ENCODE peak calls at places on chromosome 6, in seven cellular contexts. One of them, this sample, is unnamed.

GRCh38 chr6:56552212-56553130 is 90.2 kb downstream of the DST start:
- DNase-seq in endothelial cell of umbilical vein: no peak
- DNase-seq in tibial artery: no peak
- DNase-seq in left ventricle myocardium inferior: no peak
- DNase-seq in spleen: no peak
- DNase-seq in H9: no peak
- DNase-seq in psoas muscle: no peak
- DNase-seq in this sample: no peak

GRCh38 chr6:63516186-63516944 is 55.9 kb upstream of the LOC128125822 start:
- DNase-seq in endothelial cell of umbilical vein: no peak
- DNase-seq in left ventricle myocardium inferior: no peak
- DNase-seq in spleen: no peak
- DNase-seq in psoas muscle: no peak
- DNase-seq in H9: no peak
- DNase-seq in tibial artery: no peak
- DNase-seq in this sample: no peak

GRCh38 chr6:99344289-99344688 is 5.2 kb downstream of the FAXC start:
- DNase-seq in H9: no peak
- DNase-seq in psoas muscle: no peak
- DNase-seq in endothelial cell of umbilical vein: no peak
- DNase-seq in spleen: no peak
- DNase-seq in tibial artery: no peak
- DNase-seq in left ventricle myocardium inferior: no peak
- DNase-seq in this sample: no peak

GRCh38 chr6:25172819-25173218 is 106.4 kb upstream of the CARMIL1 start:
- DNase-seq in spleen: no peak
- DNase-seq in endothelial cell of umbilical vein: no peak
- DNase-seq in tibial artery: no peak
- DNase-seq in H9: no peak
- DNase-seq in left ventricle myocardium inferior: no peak
- DNase-seq in psoas muscle: no peak
- DNase-seq in this sample: peak; percentile 69

GRCh38 chr6:73722318-73723060 is 26.5 kb downstream of the CD109 start:
- DNase-seq in endothelial cell of umbilical vein: peak; percentile 91
- DNase-seq in psoas muscle: no peak
- DNase-seq in tibial artery: no peak
- DNase-seq in left ventricle myocardium inferior: no peak
- DNase-seq in H9: no peak
- DNase-seq in spleen: no peak
- DNase-seq in this sample: no peak

GRCh38 chr6:102749210-102749971 is 1355.9 kb downstream of the GRIK2 start:
- DNase-seq in left ventricle myocardium inferior: no peak
- DNase-seq in spleen: no peak
- DNase-seq in endothelial cell of umbilical vein: no peak
- DNase-seq in tibial artery: no peak
- DNase-seq in psoas muscle: no peak
- DNase-seq in H9: no peak
- DNase-seq in this sample: no peak

GRCh38 chr6:157921685-157922367 is 59.8 kb upstream of the SYNJ2 start:
- DNase-seq in endothelial cell of umbilical vein: no peak
- DNase-seq in left ventricle myocardium inferior: no peak
- DNase-seq in tibial artery: no peak
- DNase-seq in spleen: no peak
- DNase-seq in H9: no peak
- DNase-seq in psoas muscle: peak; percentile 31
- DNase-seq in this sample: no peak

GRCh38 chr6:133787859-133788505 is 100.9 kb upstream of the TCF21 start:
- DNase-seq in left ventricle myocardium inferior: no peak
- DNase-seq in tibial artery: no peak
- DNase-seq in spleen: no peak
- DNase-seq in H9: no peak
- DNase-seq in psoas muscle: no peak
- DNase-seq in endothelial cell of umbilical vein: no peak
- DNase-seq in this sample: no peak

GRCh38 chr6:84777888-84778287 is 13.5 kb upstream of the TBX18 start:
- DNase-seq in H9: no peak
- DNase-seq in spleen: no peak
- DNase-seq in tibial artery: no peak
- DNase-seq in endothelial cell of umbilical vein: no peak
- DNase-seq in psoas muscle: no peak
- DNase-seq in left ventricle myocardium inferior: no peak
- DNase-seq in this sample: no peak

GRCh38 chr6:157056275-157056674 is 267.0 kb downstream of the TMEM242 start:
- DNase-seq in spleen: no peak
- DNase-seq in endothelial cell of umbilical vein: no peak
- DNase-seq in H9: no peak
- DNase-seq in tibial artery: no peak
- DNase-seq in psoas muscle: no peak
- DNase-seq in left ventricle myocardium inferior: no peak
- DNase-seq in this sample: no peak

GRCh38 chr6:55694148-55694547 is 115.2 kb upstream of the HMGCLL1 start:
- DNase-seq in psoas muscle: no peak
- DNase-seq in H9: peak; percentile 73
- DNase-seq in endothelial cell of umbilical vein: no peak
- DNase-seq in left ventricle myocardium inferior: peak; percentile 22
- DNase-seq in spleen: no peak
- DNase-seq in tibial artery: no peak
- DNase-seq in this sample: no peak

GRCh38 chr6:15539722-15540270 is 123.0 kb downstream of the DTNBP1 start:
- DNase-seq in H9: no peak
- DNase-seq in left ventricle myocardium inferior: no peak
- DNase-seq in spleen: no peak
- DNase-seq in tibial artery: no peak
- DNase-seq in endothelial cell of umbilical vein: no peak
- DNase-seq in psoas muscle: no peak
- DNase-seq in this sample: no peak

GRCh38 chr6:158487495-158487894 is 72.4 kb upstream of the TMEM181 start:
- DNase-seq in tibial artery: no peak
- DNase-seq in psoas muscle: no peak
- DNase-seq in left ventricle myocardium inferior: no peak
- DNase-seq in H9: no peak
- DNase-seq in spleen: no peak
- DNase-seq in endothelial cell of umbilical vein: no peak
- DNase-seq in this sample: no peak

GRCh38 chr6:33008944-33009861 is at the start of gene HLA-DOA:
- DNase-seq in tibial artery: no peak
- DNase-seq in left ventricle myocardium inferior: no peak
- DNase-seq in spleen: peak; percentile 84
- DNase-seq in H9: peak; percentile 95
- DNase-seq in endothelial cell of umbilical vein: peak; percentile 30
- DNase-seq in psoas muscle: no peak
- DNase-seq in this sample: no peak

GRCh38 chr6:1630771-1631217 is 21.1 kb downstream of the FOXC1 start:
- DNase-seq in tibial artery: no peak
- DNase-seq in psoas muscle: no peak
- DNase-seq in endothelial cell of umbilical vein: peak; percentile 13
- DNase-seq in left ventricle myocardium inferior: no peak
- DNase-seq in spleen: no peak
- DNase-seq in H9: no peak
- DNase-seq in this sample: no peak

GRCh38 chr6:159602370-159603185 is 90.5 kb downstream of the SOD2 start:
- DNase-seq in left ventricle myocardium inferior: no peak
- DNase-seq in tibial artery: no peak
- DNase-seq in psoas muscle: no peak
- DNase-seq in spleen: no peak
- DNase-seq in endothelial cell of umbilical vein: no peak
- DNase-seq in H9: no peak
- DNase-seq in this sample: no peak

GRCh38 chr6:37735722-37736121 is 38.0 kb upstream of the MDGA1 start:
- DNase-seq in spleen: no peak
- DNase-seq in left ventricle myocardium inferior: no peak
- DNase-seq in H9: no peak
- DNase-seq in tibial artery: no peak
- DNase-seq in psoas muscle: no peak
- DNase-seq in endothelial cell of umbilical vein: no peak
- DNase-seq in this sample: no peak

GRCh38 chr6:147131728-147132127 is 72.5 kb upstream of the STXBP5 start:
- DNase-seq in psoas muscle: no peak
- DNase-seq in left ventricle myocardium inferior: no peak
- DNase-seq in H9: no peak
- DNase-seq in tibial artery: no peak
- DNase-seq in spleen: no peak
- DNase-seq in endothelial cell of umbilical vein: no peak
- DNase-seq in this sample: no peak

GRCh38 chr6:90859612-90860011 is 272.7 kb upstream of the MAP3K7 start:
- DNase-seq in H9: no peak
- DNase-seq in endothelial cell of umbilical vein: no peak
- DNase-seq in tibial artery: no peak
- DNase-seq in spleen: no peak
- DNase-seq in left ventricle myocardium inferior: no peak
- DNase-seq in psoas muscle: no peak
- DNase-seq in this sample: no peak

GRCh38 chr6:44458551-44458950 is 71.0 kb downstream of the CDC5L start:
- DNase-seq in spleen: no peak
- DNase-seq in left ventricle myocardium inferior: no peak
- DNase-seq in psoas muscle: no peak
- DNase-seq in tibial artery: no peak
- DNase-seq in H9: no peak
- DNase-seq in endothelial cell of umbilical vein: no peak
- DNase-seq in this sample: no peak

GRCh38 chr6:118735320-118735719 is 83.9 kb upstream of the CEP85L start:
- DNase-seq in H9: peak; percentile 69
- DNase-seq in tibial artery: no peak
- DNase-seq in psoas muscle: no peak
- DNase-seq in endothelial cell of umbilical vein: peak; percentile 49
- DNase-seq in spleen: no peak
- DNase-seq in left ventricle myocardium inferior: no peak
- DNase-seq in this sample: no peak

GRCh38 chr6:136508701-136509387 is 41.4 kb downstream of the MAP7 start:
- DNase-seq in tibial artery: no peak
- DNase-seq in left ventricle myocardium inferior: no peak
- DNase-seq in H9: no peak
- DNase-seq in endothelial cell of umbilical vein: no peak
- DNase-seq in spleen: no peak
- DNase-seq in psoas muscle: no peak
- DNase-seq in this sample: no peak

GRCh38 chr6:20572940-20573339 is 38.7 kb downstream of the CDKAL1 start:
- DNase-seq in psoas muscle: no peak
- DNase-seq in H9: no peak
- DNase-seq in spleen: no peak
- DNase-seq in endothelial cell of umbilical vein: peak; percentile 79
- DNase-seq in tibial artery: no peak
- DNase-seq in left ventricle myocardium inferior: no peak
- DNase-seq in this sample: no peak

GRCh38 chr6:148969271-148969666 is 222.4 kb downstream of the UST start:
- DNase-seq in spleen: no peak
- DNase-seq in left ventricle myocardium inferior: no peak
- DNase-seq in H9: no peak
- DNase-seq in psoas muscle: no peak
- DNase-seq in endothelial cell of umbilical vein: no peak
- DNase-seq in tibial artery: no peak
- DNase-seq in this sample: no peak

GRCh38 chr6:68233623-68234022 is 401.5 kb upstream of the ADGRB3 start:
- DNase-seq in tibial artery: no peak
- DNase-seq in psoas muscle: no peak
- DNase-seq in spleen: no peak
- DNase-seq in H9: no peak
- DNase-seq in left ventricle myocardium inferior: no peak
- DNase-seq in endothelial cell of umbilical vein: no peak
- DNase-seq in this sample: no peak

DNA sequence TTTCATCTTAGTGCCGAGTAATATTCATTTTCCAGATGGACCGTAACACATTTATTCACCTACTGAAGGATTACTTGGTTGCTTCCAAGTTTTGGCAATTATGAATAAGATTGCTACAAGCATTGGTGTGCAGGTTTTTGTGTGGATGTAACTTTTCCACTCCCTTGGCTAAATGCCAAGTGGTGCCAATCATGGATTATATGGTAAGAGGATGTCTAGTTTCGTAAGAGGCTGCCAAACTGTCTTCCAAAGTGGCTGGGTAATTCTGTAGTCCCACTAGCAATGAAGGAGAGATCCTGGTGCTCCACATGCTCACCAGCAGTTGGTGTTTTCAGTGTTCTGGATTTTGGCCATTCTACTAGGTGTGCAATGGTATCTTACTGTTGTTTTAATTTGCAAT is 117.1 kb downstream of the IRF4 start:
- DNase-seq in psoas muscle: no peak
- DNase-seq in endothelial cell of umbilical vein: no peak
- DNase-seq in H9: no peak
- DNase-seq in tibial artery: no peak
- DNase-seq in left ventricle myocardium inferior: no peak
- DNase-seq in spleen: no peak
- DNase-seq in this sample: no peak
- H3K9me3 ChIP-seq in psoas muscle: no peaks in the 10 kb centered on the region
- H3K9me3 ChIP-seq in endothelial cell of umbilical vein: no peaks in the 10 kb centered on the region
- H3K9me3 ChIP-seq in H9: no peaks in the 10 kb centered on the region
- H3K9me3 ChIP-seq in tibial artery: no peaks in the 10 kb centered on the region
- H3K9me3 ChIP-seq in left ventricle myocardium inferior: no peaks in the 10 kb centered on the region
- H3K9me3 ChIP-seq in spleen: no peaks in the 10 kb centered on the region
- H3K9me3 ChIP-seq in this sample: no peaks in the 10 kb centered on the region

GRCh38 chr6:168403370-168404005 is 37.5 kb upstream of the SMOC2 start:
- DNase-seq in left ventricle myocardium inferior: no peak
- DNase-seq in endothelial cell of umbilical vein: no peak
- DNase-seq in psoas muscle: no peak
- DNase-seq in tibial artery: peak; percentile 20
- DNase-seq in H9: peak; percentile 4
- DNase-seq in spleen: peak; percentile 34
- DNase-seq in this sample: peak; percentile 9
- H3K9me3 ChIP-seq in left ventricle myocardium inferior: peaks cover 31% of the 10 kb centered on the region
- H3K9me3 ChIP-seq in endothelial cell of umbilical vein: peaks cover 2% of the 10 kb centered on the region
- H3K9me3 ChIP-seq in psoas muscle: no peaks in the 10 kb centered on the region
- H3K9me3 ChIP-seq in tibial artery: no peaks in the 10 kb centered on the region
- H3K9me3 ChIP-seq in H9: no peaks in the 10 kb centered on the region
- H3K9me3 ChIP-seq in spleen: no peaks in the 10 kb centered on the region
- H3K9me3 ChIP-seq in this sample: no peaks in the 10 kb centered on the region

GRCh38 chr6:164079275-164079600 is 664.7 kb downstream of the QKI start:
- DNase-seq in spleen: no peak
- DNase-seq in left ventricle myocardium inferior: no peak
- DNase-seq in endothelial cell of umbilical vein: no peak
- DNase-seq in tibial artery: no peak
- DNase-seq in psoas muscle: no peak
- DNase-seq in H9: no peak
- DNase-seq in this sample: no peak
- H3K9me3 ChIP-seq in spleen: no peaks in the 10 kb centered on the region
- H3K9me3 ChIP-seq in left ventricle myocardium inferior: no peaks in the 10 kb centered on the region
- H3K9me3 ChIP-seq in endothelial cell of umbilical vein: no peaks in the 10 kb centered on the region
- H3K9me3 ChIP-seq in tibial artery: no peaks in the 10 kb centered on the region
- H3K9me3 ChIP-seq in psoas muscle: no peaks in the 10 kb centered on the region
- H3K9me3 ChIP-seq in H9: no peaks in the 10 kb centered on the region
- H3K9me3 ChIP-seq in this sample: no peaks in the 10 kb centered on the region

GRCh38 chr6:164408868-164409267 is 900.5 kb downstream of the C6orf118 start:
- DNase-seq in tibial artery: no peak
- DNase-seq in left ventricle myocardium inferior: no peak
- DNase-seq in spleen: no peak
- DNase-seq in psoas muscle: no peak
- DNase-seq in endothelial cell of umbilical vein: no peak
- DNase-seq in H9: no peak
- DNase-seq in this sample: no peak

GRCh38 chr6:164409309-164410009 is 899.9 kb downstream of the C6orf118 start:
- DNase-seq in spleen: no peak
- DNase-seq in psoas muscle: no peak
- DNase-seq in tibial artery: no peak
- DNase-seq in endothelial cell of umbilical vein: no peak
- DNase-seq in left ventricle myocardium inferior: no peak
- DNase-seq in H9: no peak
- DNase-seq in this sample: no peak

GRCh38 chr6:164412566-164412965 is 896.8 kb downstream of the C6orf118 start:
- DNase-seq in H9: no peak
- DNase-seq in psoas muscle: no peak
- DNase-seq in endothelial cell of umbilical vein: no peak
- DNase-seq in left ventricle myocardium inferior: no peak
- DNase-seq in tibial artery: no peak
- DNase-seq in spleen: no peak
- DNase-seq in this sample: no peak

GRCh38 chr6:164414695-164415094 is 894.7 kb downstream of the C6orf118 start:
- DNase-seq in tibial artery: no peak
- DNase-seq in H9: no peak
- DNase-seq in psoas muscle: no peak
- DNase-seq in endothelial cell of umbilical vein: no peak
- DNase-seq in left ventricle myocardium inferior: no peak
- DNase-seq in spleen: no peak
- DNase-seq in this sample: no peak

GRCh38 chr6:164410017-164410416 is 899.4 kb downstream of the C6orf118 start:
- DNase-seq in tibial artery: no peak
- DNase-seq in spleen: no peak
- DNase-seq in psoas muscle: no peak
- DNase-seq in left ventricle myocardium inferior: no peak
- DNase-seq in endothelial cell of umbilical vein: no peak
- DNase-seq in H9: no peak
- DNase-seq in this sample: no peak
- H3K9me3 ChIP-seq in tibial artery: no peaks in the 10 kb centered on the region
- H3K9me3 ChIP-seq in spleen: no peaks in the 10 kb centered on the region
- H3K9me3 ChIP-seq in psoas muscle: no peaks in the 10 kb centered on the region
- H3K9me3 ChIP-seq in left ventricle myocardium inferior: no peaks in the 10 kb centered on the region
- H3K9me3 ChIP-seq in endothelial cell of umbilical vein: no peaks in the 10 kb centered on the region
- H3K9me3 ChIP-seq in H9: no peaks in the 10 kb centered on the region
- H3K9me3 ChIP-seq in this sample: no peaks in the 10 kb centered on the region

This sample was measured in RWPE2.